ENCODE peak calls at places on chromosomes 11 and 22, in seven cellular contexts. E is A549, R is AG04450, U is sigmoid colon, Y is PC-3, T is ovary, F is HAP-1. L is an unnamed sample.
A peak's percentile ranks its signal among the peaks of the same experiment; 100 is the strongest.

GRCh38 chr22:45757068-45757467 is 85.4 kb downstream of the ATXN10 start:
- DNase-seq in E (no peak), R (no peak), U (peak; percentile 71), Y (no peak), T (peak; percentile 71), F (peak; percentile 88), L (peak; percentile 39)

GRCh38 chr11:64772318-64773018 is 5.9 kb downstream of the SF1 start:
- DNase-seq in E (no peak), R (no peak), U (no peak), Y (no peak), T (no peak), F (no peak), L (no peak)

GRCh38 chr11:23404225-23405160 is 544.2 kb upstream of the CCDC179 start:
- DNase-seq in E (no peak), R (no peak), U (peak; percentile 52), Y (no peak), T (no peak), F (no peak), L (no peak)

GRCh38 chr11:34343153-34343552 is 14.7 kb downstream of the ABTB2 start:
- DNase-seq in E (peak; percentile 46), R (no peak), U (no peak), Y (peak; percentile 89), T (no peak), F (no peak), L (no peak)

GRCh38 chr11:8375932-8376331 is 112.3 kb upstream of the LMO1 start:
- DNase-seq in E (no peak), R (no peak), U (peak; percentile 32), Y (no peak), T (no peak), F (no peak), L (no peak)

GRCh38 chr11:111851636-111852035 is 19.7 kb downstream of the ALG9 start:
- DNase-seq in E (no peak), R (no peak), U (no peak), Y (peak; percentile 48), T (no peak), F (no peak), L (peak; percentile 14)

GRCh38 chr11:39174228-39174627 is 2285.2 kb downstream of the LRRC4C start:
- DNase-seq in E (no peak), R (no peak), U (no peak), Y (no peak), T (no peak), F (no peak), L (no peak)

GRCh38 chr11:127454856-127455255 is 454.3 kb upstream of the KIRREL3 start:
- DNase-seq in E (no peak), R (no peak), U (no peak), Y (no peak), T (no peak), F (no peak), L (peak; percentile 34)

GRCh38 chr11:42727879-42728278 is 583.9 kb upstream of the API5 start:
- DNase-seq in E (no peak), R (no peak), U (no peak), Y (no peak), T (no peak), F (no peak), L (no peak)

GRCh38 chr11:126307706-126308105 is 3.8 kb downstream of the DCPS start:
- DNase-seq in E (peak; percentile 40), R (no peak), U (no peak), Y (peak; percentile 84), T (peak; percentile 37), F (peak; percentile 75), L (peak; percentile 63)

GRCh38 chr11:109972939-109973338 is 120.3 kb upstream of the ZC3H12C start:
- DNase-seq in E (no peak), R (no peak), U (no peak), Y (no peak), T (no peak), F (no peak), L (no peak)

GRCh38 chr11:61754534-61755482 is 2.4 kb downstream of the MYRF start:
- DNase-seq in E (no peak), R (no peak), U (no peak), Y (no peak), T (peak; percentile 88), F (no peak), L (peak; percentile 87)

GRCh38 chr22:37746366-37747089 is 49.7 kb downstream of the TRIOBP start:
- DNase-seq in E (no peak), R (no peak), U (no peak), Y (no peak), T (peak; percentile 63), F (peak; percentile 23), L (no peak)

GRCh38 chr11:17400048-17400775 is 11.8 kb upstream of the KCNJ11 start:
- DNase-seq in E (no peak), R (no peak), U (no peak), Y (no peak), T (no peak), F (no peak), L (no peak)

GRCh38 chr22:48740731-48741405 is 1086.8 kb downstream of the BRD1 start:
- DNase-seq in E (no peak), R (no peak), U (no peak), Y (no peak), T (no peak), F (no peak), L (no peak)

GRCh38 chr11:16789061-16789415 is 50.6 kb downstream of the C11orf58 start:
- DNase-seq in E (no peak), R (no peak), U (peak; percentile 49), Y (no peak), T (no peak), F (no peak), L (no peak)

GRCh38 chr11:69497221-69497787 is 15.8 kb downstream of the LINC01488 start:
- DNase-seq in E (peak; percentile 83), R (peak; percentile 90), U (peak; percentile 89), Y (peak; percentile 90), T (peak; percentile 76), F (peak; percentile 10), L (peak; percentile 83)

GRCh38 chr22:20654343-20655208 is 119.3 kb upstream of the SERPIND1 start:
- DNase-seq in E (no peak), R (no peak), U (no peak), Y (no peak), T (no peak), F (no peak), L (no peak)

GRCh38 chr22:27612075-27612474 is 189.5 kb downstream of the MN1 start:
- DNase-seq in E (no peak), R (no peak), U (no peak), Y (no peak), T (no peak), F (no peak), L (no peak)

GRCh38 chr11:11324090-11324489 is 29.0 kb downstream of the CSNK2A3 start:
- DNase-seq in E (no peak), R (no peak), U (no peak), Y (peak; percentile 36), T (no peak), F (no peak), L (no peak)
- H3K9me3 ChIP-seq in E (no peaks in the 10 kb centered on the region), R (no peaks in the 10 kb centered on the region), U (no peaks in the 10 kb centered on the region), Y (no peaks in the 10 kb centered on the region), T (no peaks in the 10 kb centered on the region), F (no peaks in the 10 kb centered on the region), L (no peaks in the 10 kb centered on the region)

GRCh38 chr22:47294222-47294532 is 531.7 kb downstream of the TBC1D22A start:
- DNase-seq in E (peak; percentile 52), R (no peak), U (peak; percentile 47), Y (peak; percentile 80), T (no peak), F (no peak), L (no peak)

GRCh38 chr22:47294571-47294970 is 532.1 kb downstream of the TBC1D22A start:
- DNase-seq in E (no peak), R (no peak), U (no peak), Y (no peak), T (no peak), F (no peak), L (no peak)

GRCh38 chr22:47291565-47292495 is 529.4 kb downstream of the TBC1D22A start:
- DNase-seq in E (no peak), R (no peak), U (peak; percentile 46), Y (no peak), T (peak; percentile 23), F (no peak), L (no peak)

GRCh38 chr22:47292546-47293320 is 530.3 kb downstream of the TBC1D22A start:
- DNase-seq in E (no peak), R (no peak), U (no peak), Y (no peak), T (peak; percentile 61), F (no peak), L (no peak)

GRCh38 chr22:47293368-47294221 is 531.1 kb downstream of the TBC1D22A start:
- DNase-seq in E (no peak), R (no peak), U (no peak), Y (no peak), T (peak; percentile 24), F (no peak), L (no peak)
- H3K9me3 ChIP-seq in E (no peaks in the 10 kb centered on the region), R (peaks cover 17% of the 10 kb centered on the region), U (no peaks in the 10 kb centered on the region), Y (no peaks in the 10 kb centered on the region), T (no peaks in the 10 kb centered on the region), F (no peaks in the 10 kb centered on the region), L (no peaks in the 10 kb centered on the region)

GRCh38 chr11:2651054-2651617 is 48.7 kb downstream of the KCNQ1OT1 start:
- DNase-seq in E (no peak), R (no peak), U (no peak), Y (no peak), T (no peak), F (no peak), L (no peak)

GRCh38 chr11:2649400-2649799 is 50.4 kb downstream of the KCNQ1OT1 start:
- DNase-seq in E (no peak), R (no peak), U (no peak), Y (no peak), T (no peak), F (no peak), L (no peak)

GRCh38 chr11:2650343-2650867 is 49.4 kb downstream of the KCNQ1OT1 start:
- DNase-seq in E (no peak), R (no peak), U (no peak), Y (no peak), T (no peak), F (no peak), L (no peak)

GRCh38 chr11:2647953-2648352 is 51.8 kb downstream of the KCNQ1OT1 start:
- DNase-seq in E (no peak), R (no peak), U (no peak), Y (no peak), T (no peak), F (no peak), L (no peak)

GRCh38 chr11:2649848-2650247 is 49.9 kb downstream of the KCNQ1OT1 start:
- DNase-seq in E (no peak), R (no peak), U (no peak), Y (no peak), T (no peak), F (no peak), L (no peak)
- H3K9me3 ChIP-seq in E (peaks cover 98% of the 10 kb centered on the region), R (peaks cover 60% of the 10 kb centered on the region), U (peaks cover 52% of the 10 kb centered on the region), Y (peaks cover 19% of the 10 kb centered on the region), T (no peaks in the 10 kb centered on the region), F (no peaks in the 10 kb centered on the region), L (peaks cover 63% of the 10 kb centered on the region)

DNA sequence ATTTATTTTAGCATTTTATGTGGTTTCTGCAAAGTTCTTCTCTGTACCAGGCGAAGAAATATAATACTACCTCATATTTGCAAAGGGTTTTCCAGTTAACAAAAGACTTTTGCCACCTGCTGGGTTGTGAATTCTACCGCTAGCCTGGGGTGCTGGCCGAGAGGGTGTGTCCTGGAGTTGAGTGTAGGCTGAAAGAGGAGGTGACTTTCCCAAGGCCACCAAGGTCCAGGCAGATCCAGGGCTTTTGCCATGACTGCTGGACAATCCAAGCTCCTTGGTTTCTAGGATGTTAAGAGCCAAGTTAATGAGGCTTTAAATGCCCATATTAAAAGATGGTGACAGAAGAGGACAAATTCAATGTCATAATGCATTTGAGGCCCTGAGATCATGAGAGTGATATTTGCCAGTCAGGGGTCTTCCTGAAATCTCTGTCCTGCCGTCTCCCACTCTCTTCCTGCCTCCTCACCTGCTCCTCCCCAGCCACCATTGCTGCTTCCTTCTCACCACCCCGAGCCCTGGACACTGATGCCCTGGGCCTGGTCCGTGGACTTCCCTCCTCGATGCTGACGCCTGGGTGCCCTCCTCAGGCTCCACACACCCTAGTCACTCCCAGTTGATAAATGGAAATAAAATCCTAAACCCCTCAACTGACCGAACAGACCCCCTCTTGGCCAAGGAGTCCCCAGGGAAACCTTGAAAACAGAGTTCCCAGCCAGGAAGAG is 825.6 kb downstream of the TBC1D22A start:
- DNase-seq in E (no peak), R (no peak), U (peak; percentile 39), Y (no peak), T (no peak), F (no peak), L (no peak)
- H3K9me3 ChIP-seq in E (no peaks in the 10 kb centered on the region), R (peaks cover 53% of the 10 kb centered on the region), U (no peaks in the 10 kb centered on the region), Y (no peaks in the 10 kb centered on the region), T (no peaks in the 10 kb centered on the region), F (no peaks in the 10 kb centered on the region), L (no peaks in the 10 kb centered on the region)